ENCODE peak calls at places on chromosome 9, in nine cellular contexts. T is Karpas-422, G is spleen, C is Peyer's patch, K is fibroblast of pulmonary artery, Q is pancreas, J is mesenchymal stem cell, U is breast epithelium, W is heart left ventricle. S is an unnamed sample.

GRCh38 chr9:34992376-34992951 is 2.9 kb downstream of the DNAJB5 start:
- DNase-seq in T (no peak), G (peak; percentile 71), C (no peak), K (peak; percentile 89), Q (no peak), J (peak; percentile 95), U (no peak), W (peak; percentile 80), S (peak; percentile 86)

GRCh38 chr9:133369419-133369818 is 6.4 kb downstream of the SURF4 start:
- DNase-seq in T (no peak), G (no peak), C (no peak), K (no peak), Q (no peak), J (no peak), U (no peak), W (no peak), S (no peak)

GRCh38 chr9:134585021-134585561 is 56.5 kb upstream of the COL5A1 start:
- DNase-seq in T (no peak), G (no peak), C (no peak), K (no peak), Q (peak; percentile 47), J (no peak), U (peak; percentile 49), W (no peak), S (no peak)

GRCh38 chr9:69758001-69758730 is 1.6 kb downstream of the PTAR1 start:
- DNase-seq in T (peak; percentile 55), G (no peak), C (no peak), K (peak; percentile 48), Q (no peak), J (peak; percentile 33), U (no peak), W (no peak), S (peak; percentile 7)

GRCh38 chr9:93463638-93464248 is 10.4 kb upstream of the FAM120AOS start:
- DNase-seq in T (no peak), G (no peak), C (no peak), K (no peak), Q (no peak), J (no peak), U (no peak), W (no peak), S (no peak)

GRCh38 chr9:108274971-108275370 is 580.8 kb downstream of the ACTL7B start:
- DNase-seq in T (no peak), G (no peak), C (no peak), K (no peak), Q (no peak), J (no peak), U (no peak), W (no peak), S (no peak)

GRCh38 chr9:130535818-130536521 is 43.4 kb upstream of the FUBP3 start:
- DNase-seq in T (no peak), G (no peak), C (no peak), K (peak; percentile 77), Q (no peak), J (peak; percentile 82), U (no peak), W (no peak), S (peak; percentile 46)

GRCh38 chr9:128412120-128412790 is 8.4 kb upstream of the CERCAM start:
- DNase-seq in T (peak; percentile 93), G (no peak), C (peak; percentile 61), K (peak; percentile 51), Q (peak; percentile 70), J (peak; percentile 35), U (no peak), W (no peak), S (peak; percentile 46)

DNA sequence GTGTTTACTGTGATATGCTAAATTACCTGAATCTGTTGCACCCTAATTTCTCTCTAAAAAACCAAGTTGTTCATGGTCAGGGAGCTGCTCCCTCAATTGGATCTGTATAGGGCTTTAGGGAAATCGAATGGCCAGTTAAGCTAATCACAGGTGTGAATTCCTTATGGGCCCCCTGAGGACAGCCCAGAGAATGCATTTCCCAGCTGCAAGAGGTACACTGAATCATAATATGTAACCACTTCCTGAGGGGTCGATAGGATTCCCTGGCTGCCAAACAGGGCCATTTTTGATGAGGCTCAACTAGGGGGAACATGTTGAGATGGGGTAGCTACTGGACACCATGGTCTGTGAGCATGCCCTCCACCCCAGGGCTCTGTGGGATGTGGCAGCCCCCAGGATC is 478.6 kb downstream of the CCDC171 start:
- DNase-seq in T (no peak), G (no peak), C (no peak), K (no peak), Q (no peak), J (no peak), U (no peak), W (no peak), S (no peak)
- H3K4me3 ChIP-seq in T (no peak overlapping the region), G (no peak overlapping the region), C (no peak overlapping the region), K (no peak overlapping the region), Q (no peak overlapping the region), J (no peak overlapping the region), U (no peak overlapping the region), W (no peak overlapping the region), S (no peak overlapping the region)

GRCh38 chr9:116243708-116244107 is 90.1 kb downstream of the PAPPA start:
- DNase-seq in T (no peak), G (no peak), C (no peak), K (peak; percentile 53), Q (no peak), J (no peak), U (no peak), W (no peak), S (no peak)

GRCh38 chr9:116247791-116248343 is 94.3 kb downstream of the PAPPA start:
- DNase-seq in T (no peak), G (no peak), C (no peak), K (peak; percentile 72), Q (no peak), J (no peak), U (no peak), W (no peak), S (no peak)

GRCh38 chr9:116250881-116251280 is 97.3 kb downstream of the PAPPA start:
- DNase-seq in T (no peak), G (no peak), C (no peak), K (no peak), Q (no peak), J (peak; percentile 28), U (no peak), W (no peak), S (no peak)

DNA sequence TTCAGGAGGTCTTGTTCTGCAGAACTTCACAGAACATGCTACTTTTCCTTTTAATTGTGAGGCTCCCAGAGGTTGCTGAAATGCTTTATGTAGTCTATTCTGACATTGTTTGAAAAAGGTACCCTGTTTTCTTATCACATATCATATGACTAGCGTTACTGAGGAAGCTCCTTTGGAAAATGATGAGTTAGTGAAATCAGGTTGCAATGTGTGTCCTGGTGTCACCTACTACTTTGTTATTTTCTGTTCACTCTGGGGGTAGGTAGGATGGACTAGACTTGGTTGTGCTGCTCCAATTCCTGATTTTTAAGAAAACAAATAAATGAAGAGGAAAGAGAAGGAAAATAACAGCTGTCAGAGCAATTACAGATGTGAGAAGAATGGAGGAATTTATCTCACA is 93.7 kb downstream of the PAPPA start:
- DNase-seq in T (no peak), G (no peak), C (no peak), K (no peak), Q (no peak), J (no peak), U (no peak), W (no peak), S (no peak)
- H3K4me3 ChIP-seq in T (no peak overlapping the region), G (no peak overlapping the region), C (no peak overlapping the region), K (no peak overlapping the region), Q (no peak overlapping the region), J (no peak overlapping the region), U (no peak overlapping the region), W (no peak overlapping the region), S (no peak overlapping the region)

DNA sequence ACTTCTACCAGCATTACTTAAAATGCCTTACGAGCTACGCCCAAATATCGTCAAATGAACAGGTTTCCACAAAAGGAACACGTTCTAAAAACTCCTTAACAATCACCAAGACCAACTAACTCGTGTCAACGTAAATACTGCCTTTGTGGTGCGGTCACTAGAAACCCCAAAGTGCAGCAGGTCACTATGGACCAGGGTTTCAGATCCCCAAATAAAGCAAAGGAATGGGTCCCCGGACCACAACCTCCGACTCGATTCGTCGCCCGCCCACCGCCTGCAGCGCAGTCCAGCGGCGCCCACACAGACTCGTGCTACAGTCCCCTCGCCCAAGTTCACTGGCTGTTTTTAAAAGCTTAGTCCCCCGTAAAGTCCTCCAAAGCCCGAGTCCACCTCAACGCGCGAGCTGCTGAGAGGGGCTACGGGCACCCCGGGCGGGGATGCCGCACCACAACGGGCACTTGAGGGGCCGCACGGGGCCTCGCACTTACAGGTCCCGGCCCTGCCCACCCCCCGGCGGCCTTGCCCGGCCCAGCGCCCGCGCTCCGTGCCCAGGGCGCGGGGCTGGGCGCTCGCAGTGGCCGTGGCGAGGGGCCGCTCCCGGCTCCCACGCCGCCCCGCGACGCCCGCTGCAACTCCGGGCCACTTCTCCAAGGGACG is 1.1 kb downstream of the NFIB start:
- DNase-seq in T (no peak), G (no peak), C (peak; percentile 66), K (no peak), Q (peak; percentile 75), J (peak; percentile 14), U (no peak), W (peak; percentile 64), S (no peak)
- H3K4me3 ChIP-seq in T (no peak overlapping the region), G (peak overlapping the region; percentile 79), C (peak overlapping the region; percentile 87), K (peak overlapping the region; percentile 99), Q (peak overlapping the region; percentile 53), J (peak overlapping the region; percentile 98), U (peak overlapping the region; percentile 79), W (peak overlapping the region; percentile 90), S (peak overlapping the region; percentile 96)

DNA sequence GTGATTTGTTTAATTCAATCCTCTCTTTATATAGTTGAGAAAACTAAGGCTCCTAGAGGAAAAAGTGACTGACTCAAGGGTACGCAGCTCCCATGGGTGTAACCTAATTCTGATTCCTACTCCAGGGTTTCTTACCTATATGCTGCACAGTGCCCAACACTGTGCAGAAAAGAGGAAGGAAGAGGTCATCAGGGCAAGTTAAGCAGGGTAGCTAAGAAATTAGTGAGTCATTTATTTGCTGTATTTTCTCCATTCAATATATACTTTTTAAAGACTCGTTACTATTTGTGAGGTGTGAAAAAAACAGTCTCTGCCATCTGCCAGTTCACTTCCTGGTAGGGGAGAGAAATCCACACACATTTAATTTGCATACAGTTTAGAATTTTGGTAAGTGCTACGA is 60.1 kb upstream of the TLR4 start:
- DNase-seq in T (no peak), G (no peak), C (no peak), K (no peak), Q (no peak), J (no peak), U (no peak), W (no peak), S (no peak)
- H3K4me3 ChIP-seq in T (no peak overlapping the region), G (peak overlapping the region; percentile 51), C (no peak overlapping the region), K (no peak overlapping the region), Q (no peak overlapping the region), J (peak overlapping the region; percentile 13), U (peak overlapping the region; percentile 59), W (no peak overlapping the region), S (no peak overlapping the region)

GRCh38 chr9:95517559-95517933 is 775 bp upstream of the PTCH1 start:
- DNase-seq in T (no peak), G (no peak), C (no peak), K (no peak), Q (no peak), J (no peak), U (no peak), W (no peak), S (no peak)
- H3K4me3 ChIP-seq in T (no peak overlapping the region), G (peak overlapping the region; percentile 72), C (peak overlapping the region; percentile 68), K (peak overlapping the region; percentile 63), Q (no peak overlapping the region), J (peak overlapping the region; percentile 83), U (peak overlapping the region; percentile 75), W (no peak overlapping the region), S (no peak overlapping the region)